ENCODE peak calls at places on chromosomes 16 and 17, in six cellular contexts. E, M, U, N, A and O are unnamed samples.

GRCh38 chr16:55651841-55652824 is 3.7 kb upstream of the SLC6A2 start:
- DNase-seq in M (no peak), N (no peak), E (no peak), A (no peak), U (no peak), O (no peak)

GRCh38 chr16:4272114-4272954 is 489 bp downstream of the TFAP4 start:
- DNase-seq in M (peak), A (peak), N (peak), E (peak), U (no peak), O (peak)

GRCh38 chr17:64679710-64680216 is 17.7 kb upstream of the SMURF2 start:
- DNase-seq in N (no peak), M (no peak), A (peak), U (no peak), E (no peak), O (peak)

GRCh38 chr17:32771396-32771795 is 105.5 kb downstream of the MYO1D start:
- DNase-seq in N (no peak), E (no peak), U (no peak), A (no peak), M (no peak), O (peak)

GRCh38 chr17:63140255-63140654 is 174.2 kb downstream of the TANC2 start:
- DNase-seq in E (no peak), M (no peak), A (peak), N (no peak), U (no peak), O (peak)

GRCh38 chr16:48535831-48536599 is 74.0 kb downstream of the N4BP1 start:
- DNase-seq in N (no peak), M (no peak), E (no peak), U (no peak), A (peak), O (peak)

GRCh38 chr16:68414581-68414980 is 33.7 kb downstream of the SMPD3 start:
- DNase-seq in E (no peak), N (no peak), U (no peak), A (no peak), M (no peak), O (no peak)

GRCh38 chr17:80790021-80790765 is 201.4 kb upstream of the CHMP6 start:
- DNase-seq in E (no peak), U (no peak), N (peak), A (no peak), M (no peak), O (peak)

GRCh38 chr16:86186361-86186760 is 287.4 kb downstream of the IRF8 start:
- DNase-seq in N (no peak), U (no peak), A (no peak), M (no peak), E (no peak), O (no peak)

GRCh38 chr17:337866-338265 is 14.7 kb downstream of the RPH3AL start:
- DNase-seq in U (no peak), M (no peak), E (no peak), N (no peak), A (no peak), O (no peak)

GRCh38 chr17:32275060-32276042 is 9.7 kb downstream of the RHBDL3 start:
- DNase-seq in N (no peak), U (no peak), E (peak), A (peak), M (no peak), O (peak)

GRCh38 chr17:15452746-15453145 is 14.7 kb downstream of the CDRT4 start:
- DNase-seq in E (no peak), M (no peak), A (peak), U (no peak), N (no peak), O (no peak)

GRCh38 chr16:8962393-8963009 is 1.2 kb downstream of the USP7 start:
- DNase-seq in N (peak), E (no peak), A (no peak), M (no peak), U (no peak), O (no peak)

GRCh38 chr16:78894872-78895271 is 705.7 kb downstream of the MAF start:
- DNase-seq in N (no peak), E (no peak), A (no peak), U (no peak), M (no peak), O (no peak)

GRCh38 chr17:77320046-77320445 is 179.3 kb downstream of the SEC14L1 start:
- DNase-seq in U (no peak), M (no peak), A (peak), N (no peak), E (no peak), O (peak)